ENCODE peak calls at places on chromosomes 13 and 19, in nine cellular contexts. H is glutamatergic neuron; R is RPMI7951; N is foreskin keratinocyte; A is aorta; F is stimulated activated CD8-positive, alpha-beta memory T cell treated with anti-CD3 and anti-CD28 coated beads, Interleukin-15, amount 100 ng/mL, for 24 hours; B is T-helper 17 cell; U is uterus; I is cerebellar nuclear complex. S is an unnamed sample.

GRCh38 chr19:35264281-35265125 is 4.3 kb upstream of the USF2 start:
- DNase-seq in I (no peak), A (peak; percentile 44), B (no peak), N (no peak), F (no peak), R (no peak), U (peak; percentile 10), H (no peak), S (no peak)

GRCh38 chr19:41224632-41225031 is 5.6 kb downstream of the AXL start:
- DNase-seq in U (no peak), N (no peak), B (no peak), R (no peak), H (no peak), I (no peak), F (no peak), A (no peak), S (no peak)

GRCh38 chr19:6041991-6042421 is 64.1 kb upstream of the RANBP3 start:
- DNase-seq in A (no peak), U (no peak), F (no peak), I (no peak), R (no peak), B (no peak), N (no peak), H (no peak), S (no peak)

GRCh38 chr13:34863360-34864135 is 78.5 kb upstream of the NBEA start:
- DNase-seq in F (no peak), B (no peak), A (no peak), R (peak; percentile 89), N (peak; percentile 64), U (no peak), I (no peak), H (no peak), S (no peak)

GRCh38 chr13:95385808-95386207 is 84.6 kb upstream of the ABCC4 start:
- DNase-seq in U (no peak), A (no peak), I (no peak), F (no peak), N (no peak), H (no peak), B (no peak), R (no peak), S (no peak)

GRCh38 chr19:5238700-5239099 is 101.9 kb downstream of the PTPRS start:
- DNase-seq in B (no peak), R (no peak), N (no peak), A (no peak), U (no peak), I (no peak), F (no peak), H (no peak), S (no peak)

GRCh38 chr19:45913874-45914830 is at the start of gene NANOS2:
- DNase-seq in I (no peak), U (no peak), N (no peak), B (no peak), H (peak; percentile 66), A (no peak), R (no peak), F (no peak), S (no peak)

GRCh38 chr19:17450264-17451075 is 2.0 kb upstream of the TMEM221 start:
- DNase-seq in H (no peak), F (no peak), A (no peak), U (no peak), B (no peak), I (no peak), N (peak; percentile 96), R (peak; percentile 31), S (no peak)

GRCh38 chr13:42101821-42102580 is 53.6 kb downstream of the DGKH start:
- DNase-seq in I (no peak), H (no peak), A (no peak), F (no peak), R (peak; percentile 3), N (no peak), B (no peak), U (no peak), S (no peak)

GRCh38 chr13:58960909-58961308 is 1202.8 kb downstream of the DIAPH3 start:
- DNase-seq in R (no peak), B (no peak), I (no peak), U (no peak), F (no peak), H (no peak), A (no peak), N (no peak), S (no peak)

GRCh38 chr13:100039740-100040139 is 49.2 kb upstream of the PCCA start:
- DNase-seq in H (no peak), A (no peak), I (no peak), U (no peak), B (no peak), F (no peak), N (no peak), R (no peak), S (no peak)

GRCh38 chr13:27770809-27771208 is 21.5 kb upstream of the GSX1 start:
- DNase-seq in U (no peak), B (no peak), I (no peak), N (peak; percentile 57), A (no peak), F (no peak), H (peak; percentile 31), R (peak; percentile 18), S (peak; percentile 18)

GRCh38 chr13:20774746-20775145 is 985 bp upstream of the EEF1AKMT1 start:
- DNase-seq in F (no peak), H (no peak), N (no peak), A (no peak), B (no peak), U (no peak), I (no peak), R (no peak), S (no peak)

GRCh38 chr19:35899547-35900214 is 659 bp downstream of the NFKBID start:
- DNase-seq in H (peak; percentile 75), N (peak; percentile 48), A (peak; percentile 93), U (peak; percentile 80), F (peak; percentile 75), B (peak; percentile 84), I (peak; percentile 58), R (peak; percentile 85), S (no peak)

GRCh38 chr13:51223284-51224270 is 1.4 kb downstream of the FAM124A start:
- DNase-seq in N (no peak), U (peak; percentile 27), B (no peak), F (no peak), H (no peak), A (no peak), R (no peak), I (no peak), S (no peak)

GRCh38 chr13:69180025-69180424 is 927.6 kb upstream of the ATXN8OS start:
- DNase-seq in U (no peak), R (no peak), B (no peak), H (no peak), I (no peak), A (no peak), N (no peak), F (no peak), S (no peak)

GRCh38 chr19:28905996-28906395 is 307.0 kb downstream of the UQCRFS1 start:
- DNase-seq in H (no peak), N (no peak), R (no peak), U (no peak), F (no peak), I (no peak), A (no peak), B (no peak), S (no peak)

GRCh38 chr13:26584713-26585112 is 27.2 kb downstream of the WASF3 start:
- DNase-seq in N (peak; percentile 17), A (no peak), R (peak; percentile 15), I (no peak), U (no peak), H (no peak), F (no peak), B (no peak), S (peak; percentile 4)

GRCh38 chr13:25046985-25047660 is 48.8 kb upstream of the PABPC3 start:
- DNase-seq in I (no peak), N (no peak), R (peak; percentile 5), B (no peak), F (no peak), A (no peak), U (no peak), H (peak; percentile 66), S (no peak)

GRCh38 chr19:38736413-38737280 is 7.6 kb downstream of the CAPN12 start:
- DNase-seq in F (no peak), U (peak; percentile 61), N (no peak), R (peak; percentile 34), B (peak; percentile 70), I (no peak), A (peak; percentile 88), H (no peak), S (no peak)

GRCh38 chr19:40403262-40403984 is 9.8 kb downstream of the PRX start:
- DNase-seq in F (peak; percentile 57), N (peak; percentile 36), I (no peak), B (peak; percentile 71), R (peak; percentile 88), H (peak; percentile 96), A (peak; percentile 98), U (peak; percentile 93), S (no peak)

GRCh38 chr19:8334458-8335342 is 8.4 kb downstream of the KANK3 start:
- DNase-seq in B (no peak), R (peak; percentile 49), F (no peak), N (no peak), I (no peak), H (peak; percentile 86), A (no peak), U (no peak), S (no peak)

GRCh38 chr13:67841071-67841470 is 610.9 kb upstream of the PCDH9 start:
- DNase-seq in R (no peak), H (no peak), A (no peak), I (no peak), B (no peak), F (no peak), U (no peak), N (no peak), S (no peak)

GRCh38 chr19:3852614-3853254 is 16.1 kb downstream of the ZFR2 start:
- DNase-seq in H (no peak), U (no peak), I (no peak), R (peak; percentile 98), N (peak; percentile 74), F (no peak), B (no peak), A (no peak), S (no peak)

GRCh38 chr13:110965038-110965754 is 50.3 kb upstream of the ANKRD10 start:
- DNase-seq in H (no peak), A (no peak), B (no peak), I (no peak), N (peak; percentile 87), R (peak; percentile 90), U (no peak), F (no peak), S (peak; percentile 45)

GRCh38 chr13:63625869-63626268 is 2210.2 kb upstream of the PCDH20 start:
- DNase-seq in F (no peak), A (no peak), R (peak; percentile 15), B (no peak), N (peak; percentile 39), I (no peak), U (no peak), H (no peak), S (no peak)

GRCh38 chr19:19026299-19026971 is 6.9 kb downstream of the SUGP2 start:
- DNase-seq in U (no peak), R (no peak), H (no peak), B (no peak), I (no peak), N (no peak), A (no peak), F (no peak), S (no peak)

GRCh38 chr19:19021115-19021514 is 12.2 kb downstream of the SUGP2 start:
- DNase-seq in U (no peak), I (no peak), B (no peak), A (no peak), H (no peak), R (peak; percentile 46), N (no peak), F (no peak), S (no peak)

GRCh38 chr13:81487151-81487550 is 1146.2 kb upstream of the SPRY2 start:
- DNase-seq in R (no peak), I (no peak), N (no peak), B (no peak), F (no peak), U (no peak), A (no peak), H (peak; percentile 16), S (no peak)